ENCODE peak calls at places on chromosomes 12 and 14, in four cellular contexts. One of them, this sample, is unnamed.

GRCh38 chr14:31080060-31080459 is 53.9 kb upstream of the STRN3 start:
- DNase-seq in ureter: no peak
- DNase-seq in colonic mucosa: no peak
- DNase-seq in BE2C: no peak
- DNase-seq in this sample: no peak

GRCh38 chr12:84757978-84758377 is 154.6 kb downstream of the SLC6A15 start:
- DNase-seq in ureter: no peak
- DNase-seq in colonic mucosa: no peak
- DNase-seq in BE2C: no peak
- DNase-seq in this sample: no peak

GRCh38 chr14:79515158-79515557 is 696.1 kb downstream of the DIO2 start:
- DNase-seq in ureter: no peak
- DNase-seq in colonic mucosa: no peak
- DNase-seq in BE2C: no peak
- DNase-seq in this sample: no peak

GRCh38 chr12:90897316-90897715 is 57.7 kb downstream of the CCER1 start:
- DNase-seq in ureter: no peak
- DNase-seq in colonic mucosa: no peak
- DNase-seq in BE2C: no peak
- DNase-seq in this sample: no peak

GRCh38 chr14:100731846-100732765 is 5.4 kb downstream of the DLK1 start:
- DNase-seq in ureter: no peak
- DNase-seq in colonic mucosa: no peak
- DNase-seq in BE2C: no peak
- DNase-seq in this sample: no peak

GRCh38 chr12:99131761-99132199 is 486.7 kb downstream of the APAF1 start:
- DNase-seq in ureter: no peak
- DNase-seq in colonic mucosa: no peak
- DNase-seq in BE2C: no peak
- DNase-seq in this sample: no peak

GRCh38 chr12:26245175-26245942 is 50.0 kb downstream of the SSPN start:
- DNase-seq in ureter: no peak
- DNase-seq in colonic mucosa: no peak
- DNase-seq in BE2C: no peak
- DNase-seq in this sample: no peak

GRCh38 chr12:20497707-20498106 is 129.4 kb downstream of the PDE3A start:
- DNase-seq in ureter: no peak
- DNase-seq in colonic mucosa: no peak
- DNase-seq in BE2C: no peak
- DNase-seq in this sample: no peak

GRCh38 chr12:84772281-84772680 is 140.3 kb downstream of the SLC6A15 start:
- DNase-seq in ureter: no peak
- DNase-seq in colonic mucosa: no peak
- DNase-seq in BE2C: no peak
- DNase-seq in this sample: no peak

GRCh38 chr12:78316150-78316549 is 485.5 kb downstream of the NAV3 start:
- DNase-seq in ureter: no peak
- DNase-seq in colonic mucosa: no peak
- DNase-seq in BE2C: no peak
- DNase-seq in this sample: no peak

GRCh38 chr12:104958946-104959841 is 1.1 kb upstream of the SLC41A2 start:
- DNase-seq in ureter: no peak
- DNase-seq in colonic mucosa: peak
- DNase-seq in BE2C: no peak
- DNase-seq in this sample: no peak

GRCh38 chr12:57726884-57727757 is 11.4 kb downstream of the AGAP2 start:
- DNase-seq in ureter: peak
- DNase-seq in colonic mucosa: peak
- DNase-seq in BE2C: peak
- DNase-seq in this sample: no peak

GRCh38 chr12:49583361-49584094 is 15.6 kb upstream of the MCRS1 start:
- DNase-seq in ureter: no peak
- DNase-seq in colonic mucosa: no peak
- DNase-seq in BE2C: no peak
- DNase-seq in this sample: no peak

GRCh38 chr12:124379938-124380754 is 85.3 kb downstream of the RFLNA start:
- DNase-seq in ureter: peak
- DNase-seq in colonic mucosa: no peak
- DNase-seq in BE2C: no peak
- DNase-seq in this sample: no peak

GRCh38 chr12:13039557-13039956 is 4.6 kb upstream of the FAM234B start:
- DNase-seq in ureter: no peak
- DNase-seq in colonic mucosa: peak
- DNase-seq in BE2C: no peak
- DNase-seq in this sample: no peak

GRCh38 chr12:49230176-49230575 is 34.7 kb upstream of the TUBA1C start:
- DNase-seq in ureter: no peak
- DNase-seq in colonic mucosa: no peak
- DNase-seq in BE2C: no peak
- DNase-seq in this sample: no peak

GRCh38 chr12:96044017-96044985 is 8.9 kb upstream of the LTA4H start:
- DNase-seq in ureter: no peak
- DNase-seq in colonic mucosa: no peak
- DNase-seq in BE2C: no peak
- DNase-seq in this sample: no peak

GRCh38 chr12:104738371-104738710 is 219.7 kb downstream of the SLC41A2 start:
- DNase-seq in ureter: no peak
- DNase-seq in colonic mucosa: no peak
- DNase-seq in BE2C: no peak
- DNase-seq in this sample: no peak

GRCh38 chr14:58171090-58171489 is 19.1 kb upstream of the ARMH4 start:
- DNase-seq in ureter: peak
- DNase-seq in colonic mucosa: peak
- DNase-seq in BE2C: peak
- DNase-seq in this sample: no peak

GRCh38 chr14:72692678-72693077 is 201.2 kb downstream of the DPF3 start:
- DNase-seq in ureter: no peak
- DNase-seq in colonic mucosa: no peak
- DNase-seq in BE2C: no peak
- DNase-seq in this sample: no peak

GRCh38 chr14:59161571-59162175 is 26.8 kb upstream of the DAAM1 start:
- DNase-seq in ureter: no peak
- DNase-seq in colonic mucosa: no peak
- DNase-seq in BE2C: no peak
- DNase-seq in this sample: no peak

GRCh38 chr14:51319181-51319597 is 79.1 kb downstream of the TMX1 start:
- DNase-seq in ureter: no peak
- DNase-seq in colonic mucosa: no peak
- DNase-seq in BE2C: no peak
- DNase-seq in this sample: no peak

GRCh38 chr12:105942316-105942715 is 196.4 kb downstream of the NUAK1 start:
- DNase-seq in ureter: no peak
- DNase-seq in colonic mucosa: no peak
- DNase-seq in BE2C: no peak
- DNase-seq in this sample: no peak

GRCh38 chr14:75979071-75979571 is 2.7 kb downstream of the TGFB3 start:
- DNase-seq in ureter: no peak
- DNase-seq in colonic mucosa: no peak
- DNase-seq in BE2C: peak
- DNase-seq in this sample: peak

GRCh38 chr12:109695420-109695819 is 18.2 kb upstream of the FAM222A start:
- DNase-seq in ureter: no peak
- DNase-seq in colonic mucosa: no peak
- DNase-seq in BE2C: no peak
- DNase-seq in this sample: no peak

GRCh38 chr14:20302042-20302761 is 3.5 kb downstream of the TTC5 start:
- DNase-seq in ureter: no peak
- DNase-seq in colonic mucosa: no peak
- DNase-seq in BE2C: no peak
- DNase-seq in this sample: no peak

GRCh38 chr12:47686645-47687240 is 19.1 kb downstream of the RPAP3 start:
- DNase-seq in ureter: no peak
- DNase-seq in colonic mucosa: no peak
- DNase-seq in BE2C: peak
- DNase-seq in this sample: no peak

GRCh38 chr12:116267948-116268347 is 9.5 kb downstream of the MED13L start:
- DNase-seq in ureter: no peak
- DNase-seq in colonic mucosa: no peak
- DNase-seq in BE2C: no peak
- DNase-seq in this sample: no peak

GRCh38 chr14:34710006-34710405 is 4.4 kb downstream of the CFL2 start:
- DNase-seq in ureter: no peak
- DNase-seq in colonic mucosa: no peak
- DNase-seq in BE2C: no peak
- DNase-seq in this sample: no peak

GRCh38 chr12:52634266-52635056 is 16.1 kb upstream of the KRT73 start:
- DNase-seq in ureter: peak
- DNase-seq in colonic mucosa: no peak
- DNase-seq in BE2C: no peak
- DNase-seq in this sample: no peak

GRCh38 chr12:56565510-56566101 is 44.0 kb downstream of the RBMS2 start:
- DNase-seq in ureter: peak
- DNase-seq in colonic mucosa: peak
- DNase-seq in BE2C: no peak
- DNase-seq in this sample: no peak

GRCh38 chr14:106080922-106081321 is 554.5 kb downstream of the TMEM121 start:
- DNase-seq in ureter: no peak
- DNase-seq in colonic mucosa: no peak
- DNase-seq in BE2C: no peak
- DNase-seq in this sample: no peak

GRCh38 chr14:51602176-51602759 is 49.4 kb upstream of the FRMD6 start:
- DNase-seq in ureter: no peak
- DNase-seq in colonic mucosa: no peak
- DNase-seq in BE2C: no peak
- DNase-seq in this sample: no peak

GRCh38 chr14:67405771-67406170 is 6.2 kb downstream of the PLEK2 start:
- DNase-seq in ureter: no peak
- DNase-seq in colonic mucosa: no peak
- DNase-seq in BE2C: no peak
- DNase-seq in this sample: no peak

GRCh38 chr14:68757618-68758081 is 35.2 kb downstream of the ZFP36L1 start:
- DNase-seq in ureter: no peak
- DNase-seq in colonic mucosa: no peak
- DNase-seq in BE2C: no peak
- DNase-seq in this sample: no peak

GRCh38 chr12:3152892-3153291 is 75.7 kb downstream of the TSPAN9 start:
- DNase-seq in ureter: no peak
- DNase-seq in colonic mucosa: no peak
- DNase-seq in BE2C: no peak
- DNase-seq in this sample: no peak

GRCh38 chr14:66539034-66539433 is 31.1 kb downstream of the GPHN start:
- DNase-seq in ureter: no peak
- DNase-seq in colonic mucosa: no peak
- DNase-seq in BE2C: no peak
- DNase-seq in this sample: no peak

This sample was measured in effector CD8-positive, alpha-beta T cell.